ENCODE peak calls at places on chromosome 15, in ten cellular contexts. O is fibroblast of lung; U is amniotic stem cell; J is pulmonary artery endothelial cell; S is NCI-H1105; T is ureter; X is activated CD4-positive, CD25-positive, alpha-beta regulatory T cell treated with anti-CD3 and anti-CD28 coated beads, Interleukin-2, amount 50 U/mL, for 16 hours; A is RWPE2; E is aorta; Q is fibroblast of villous mesenchyme. G is an unnamed sample.

GRCh38 chr15:47437492-47437891 is 279.8 kb upstream of the SEMA6D start:
- DNase-seq in O (no peak), U (no peak), J (no peak), S (no peak), T (no peak), X (no peak), A (no peak), E (no peak), Q (no peak), G (no peak)

GRCh38 chr15:85314139-85314538 is 66.3 kb upstream of the AKAP13 start:
- DNase-seq in O (no peak), U (no peak), J (no peak), S (no peak), T (no peak), X (no peak), A (no peak), E (no peak), Q (no peak), G (no peak)

GRCh38 chr15:65666257-65666656 is 44.5 kb downstream of the SLC24A1 start:
- DNase-seq in O (peak), U (no peak), J (peak), S (no peak), T (no peak), X (no peak), A (no peak), E (no peak), Q (peak), G (no peak)

GRCh38 chr15:88654430-88655102 is 15.8 kb downstream of the ISG20 start:
- DNase-seq in O (no peak), U (no peak), J (no peak), S (no peak), T (no peak), X (no peak), A (peak), E (no peak), Q (no peak), G (no peak)

GRCh38 chr15:98580577-98580976 is 67.8 kb upstream of the IGF1R start:
- DNase-seq in O (no peak), U (no peak), J (no peak), S (no peak), T (no peak), X (no peak), A (no peak), E (no peak), Q (no peak), G (no peak)

GRCh38 chr15:63473999-63474809 is 30.2 kb upstream of the USP3 start:
- DNase-seq in O (peak), U (no peak), J (no peak), S (no peak), T (no peak), X (no peak), A (no peak), E (no peak), Q (peak), G (peak)

GRCh38 chr15:81859737-81860516 is 185.9 kb downstream of the MEX3B start:
- DNase-seq in O (no peak), U (no peak), J (no peak), S (peak), T (no peak), X (no peak), A (no peak), E (no peak), Q (no peak), G (no peak)

GRCh38 chr15:32652178-32652577 is 10.7 kb downstream of the SCG5 start:
- DNase-seq in O (no peak), U (no peak), J (no peak), S (no peak), T (no peak), X (no peak), A (no peak), E (no peak), Q (no peak), G (no peak)

GRCh38 chr15:42012241-42012640 is 8.6 kb downstream of the PLA2G4E start:
- DNase-seq in O (no peak), U (no peak), J (no peak), S (no peak), T (no peak), X (no peak), A (no peak), E (no peak), Q (no peak), G (no peak)

GRCh38 chr15:65164139-65164538 is 21.0 kb downstream of the CLPX start:
- DNase-seq in O (no peak), U (no peak), J (no peak), S (no peak), T (no peak), X (no peak), A (no peak), E (no peak), Q (no peak), G (no peak)